ENCODE peak calls at places on chromosomes 16 and 17, in nine cellular contexts. I, C, Y, M, X, N, H, J and Q are unnamed samples.

GRCh38 chr17:57102122-57102521 is 17.1 kb downstream of the AKAP1 start:
- DNase-seq in I (no peak), C (no peak), Y (no peak), M (no peak), X (no peak), N (no peak), H (no peak), J (no peak), Q (no peak)

GRCh38 chr16:11379420-11379819 is 34.2 kb downstream of the RMI2 start:
- DNase-seq in I (peak; percentile 12), C (peak; percentile 23), Y (no peak), M (no peak), X (no peak), N (no peak), H (peak; percentile 65), J (no peak), Q (peak; percentile 63)

GRCh38 chr16:25135239-25135878 is 23.8 kb downstream of the LCMT1 start:
- DNase-seq in I (no peak), C (no peak), Y (no peak), M (no peak), X (no peak), N (no peak), H (peak; percentile 83), J (no peak), Q (peak; percentile 52)

GRCh38 chr17:40818733-40819527 is 3.5 kb downstream of the KRT10 start:
- DNase-seq in I (peak; percentile 85), C (peak; percentile 57), Y (no peak), M (peak; percentile 53), X (peak; percentile 98), N (no peak), H (peak; percentile 73), J (peak; percentile 59), Q (peak; percentile 45)

GRCh38 chr17:79783891-79784290 is 5.9 kb downstream of the CBX2 start:
- DNase-seq in I (no peak), C (no peak), Y (no peak), M (no peak), X (no peak), N (no peak), H (no peak), J (no peak), Q (no peak)

GRCh38 chr17:6494239-6494941 is 50.1 kb downstream of the PIMREG start:
- DNase-seq in I (no peak), C (no peak), Y (no peak), M (no peak), X (no peak), N (no peak), H (no peak), J (no peak), Q (no peak)

GRCh38 chr16:30858111-30858495 is 35.8 kb downstream of the BCL7C start:
- DNase-seq in I (no peak), C (no peak), Y (no peak), M (no peak), X (no peak), N (no peak), H (no peak), J (no peak), Q (no peak)

GRCh38 chr17:46782250-46782953 is 36.1 kb downstream of the WNT3 start:
- DNase-seq in I (no peak), C (no peak), Y (no peak), M (no peak), X (no peak), N (no peak), H (no peak), J (no peak), Q (peak; percentile 77)

GRCh38 chr17:8955021-8955420 is 10.5 kb downstream of the PIK3R5 start:
- DNase-seq in I (no peak), C (no peak), Y (no peak), M (no peak), X (no peak), N (no peak), H (no peak), J (no peak), Q (no peak)

GRCh38 chr16:10877472-10877946 is 507 bp downstream of the CIITA start:
- DNase-seq in I (no peak), C (no peak), Y (no peak), M (no peak), X (no peak), N (no peak), H (no peak), J (no peak), Q (no peak)

GRCh38 chr17:45247429-45248131 is 14.3 kb downstream of the SPATA32 start:
- DNase-seq in I (peak; percentile 90), C (peak; percentile 100), Y (peak; percentile 67), M (peak; percentile 91), X (peak; percentile 97), N (no peak), H (peak; percentile 90), J (peak; percentile 43), Q (peak; percentile 100)
- TF ChIP-seq POLR2A in I (peak; percentile 17), C (peak; percentile 23), Y (no peak), M (no peak), X (peak; percentile 67), N (no peak), H (peak; percentile 29), J (peak; percentile 20), Q (peak; percentile 31)

GRCh38 chr17:53548252-53548651 is 274.5 kb upstream of the KIF2B start:
- DNase-seq in I (no peak), C (no peak), Y (no peak), M (no peak), X (no peak), N (no peak), H (no peak), J (no peak), Q (no peak)
- TF ChIP-seq POLR2A in I (no peak), C (no peak), Y (no peak), M (no peak), X (no peak), N (no peak), H (no peak), J (no peak), Q (no peak)

GRCh38 chr16:75238132-75238852 is 13.1 kb downstream of the BCAR1 start:
- DNase-seq in I (peak; percentile 90), C (no peak), Y (no peak), M (no peak), X (peak; percentile 88), N (no peak), H (peak; percentile 91), J (peak; percentile 88), Q (no peak)
- TF ChIP-seq POLR2A in I (no peak), C (no peak), Y (no peak), M (no peak), X (no peak), N (no peak), H (no peak), J (peak; percentile 26), Q (no peak)

GRCh38 chr16:85432606-85433005 is 180.5 kb upstream of the GSE1 start:
- DNase-seq in I (peak; percentile 5), C (no peak), Y (no peak), M (no peak), X (no peak), N (no peak), H (no peak), J (no peak), Q (no peak)
- TF ChIP-seq POLR2A in I (no peak), C (no peak), Y (no peak), M (no peak), X (no peak), N (no peak), H (no peak), J (no peak), Q (no peak)

DNA sequence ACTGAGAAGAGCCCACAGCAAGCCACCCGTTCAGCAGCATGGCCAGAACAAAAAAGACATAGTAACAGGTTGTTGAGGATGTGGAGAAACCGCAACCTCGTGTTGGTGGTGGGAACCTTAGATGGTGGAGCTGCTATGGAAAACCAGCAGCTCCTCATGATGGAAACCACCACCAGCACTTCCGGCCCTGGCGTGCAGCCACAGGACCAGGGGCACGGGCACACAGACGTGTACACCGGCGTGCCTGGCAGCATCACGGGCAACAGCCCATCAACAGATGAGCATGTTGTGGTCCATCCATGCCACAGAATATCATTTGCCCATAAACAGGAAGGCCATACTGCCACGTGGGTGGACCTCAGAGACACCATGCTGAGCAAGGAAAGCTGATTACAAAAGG is 11.9 kb downstream of the CTU2 start:
- DNase-seq in I (no peak), C (no peak), Y (no peak), M (no peak), X (peak; percentile 54), N (no peak), H (no peak), J (no peak), Q (no peak)
- TF ChIP-seq POLR2A in I (no peak), C (no peak), Y (no peak), M (no peak), X (no peak), N (no peak), H (no peak), J (no peak), Q (no peak)